ENCODE peak calls at places on chromosomes 5 and 9, in five cellular contexts. H, L, Q, G and B are unnamed samples.

GRCh38 chr9:124259273-124260078 is 1.7 kb downstream of the NEK6 start:
- DNase-seq in L (peak; percentile 77), Q (peak; percentile 86), H (no peak), G (peak; percentile 87), B (peak; percentile 74)

GRCh38 chr5:168941901-168942300 is 359.0 kb downstream of the SLIT3 start:
- DNase-seq in Q (no peak), H (no peak), G (no peak), L (no peak), B (no peak)

GRCh38 chr5:142803428-142804111 is 33.4 kb downstream of the ARHGAP26 start:
- DNase-seq in H (no peak), L (peak; percentile 68), Q (no peak), G (no peak), B (no peak)

GRCh38 chr9:98484218-98484617 is 224.5 kb downstream of the GABBR2 start:
- DNase-seq in G (no peak), Q (no peak), H (no peak), L (no peak), B (no peak)

GRCh38 chr5:59021837-59022514 is 439.1 kb downstream of the RAB3C start:
- DNase-seq in G (no peak), L (no peak), Q (no peak), H (no peak), B (no peak)

GRCh38 chr5:153467546-153467945 is 22.9 kb upstream of the GRIA1 start:
- DNase-seq in H (no peak), G (no peak), Q (no peak), L (no peak), B (no peak)

GRCh38 chr5:102975040-102975439 is 144.9 kb downstream of the GIN1 start:
- DNase-seq in H (no peak), Q (no peak), L (peak; percentile 54), G (no peak), B (no peak)

GRCh38 chr5:102681403-102681983 is 73.6 kb upstream of the PAM start:
- DNase-seq in G (peak; percentile 45), H (no peak), Q (no peak), L (peak; percentile 85), B (no peak)

GRCh38 chr5:15376803-15377202 is 123.2 kb upstream of the FBXL7 start:
- DNase-seq in Q (no peak), L (no peak), H (no peak), G (no peak), B (no peak)

GRCh38 chr5:139394123-139394653 is 716 bp downstream of the PROB1 start:
- DNase-seq in H (peak; percentile 76), G (no peak), Q (no peak), L (peak; percentile 34), B (peak; percentile 92)

GRCh38 chr9:94973491-94973941 is 247.0 kb downstream of the AOPEP start:
- DNase-seq in H (no peak), Q (no peak), G (no peak), L (peak; percentile 71), B (no peak)

GRCh38 chr5:28734396-28734795 is 1696.0 kb upstream of the CDH9 start:
- DNase-seq in H (no peak), G (no peak), Q (no peak), L (no peak), B (no peak)

GRCh38 chr5:138869763-138870500 is 5.2 kb downstream of the LRRTM2 start:
- DNase-seq in Q (no peak), H (no peak), L (no peak), G (no peak), B (no peak)

GRCh38 chr5:148816822-148817221 is 9.6 kb upstream of the ADRB2 start:
- DNase-seq in Q (no peak), L (no peak), G (no peak), H (no peak), B (no peak)

GRCh38 chr9:122742003-122742402 is at the start of gene OR1L6:
- DNase-seq in G (no peak), H (no peak), L (no peak), Q (no peak), B (no peak)

GRCh38 chr5:60340965-60341471 is 358.9 kb downstream of the DEPDC1B start:
- DNase-seq in L (no peak), H (no peak), Q (no peak), G (no peak), B (no peak)

GRCh38 chr5:59066367-59067163 is 483.7 kb downstream of the RAB3C start:
- DNase-seq in G (no peak), Q (no peak), H (no peak), L (no peak), B (no peak)

GRCh38 chr9:116405321-116405720 is 251.7 kb downstream of the PAPPA start:
- DNase-seq in Q (no peak), H (no peak), G (no peak), L (no peak), B (no peak)

GRCh38 chr5:131224387-131225191 is 39.3 kb upstream of the CDC42SE2 start:
- DNase-seq in G (no peak), Q (no peak), H (no peak), L (no peak), B (peak; percentile 76)
- TF ChIP-seq POLR2AphosphoS5 in G (no peak), Q (no peak), H (no peak), L (no peak), B (peak; percentile 39)

GRCh38 chr9:75229605-75230332 is 141.5 kb downstream of the OSTF1 start:
- DNase-seq in G (peak; percentile 97), L (peak; percentile 21), Q (peak; percentile 76), H (no peak), B (no peak)
- TF ChIP-seq POLR2AphosphoS5 in G (peak; percentile 94), L (no peak), Q (no peak), H (peak; percentile 38), B (no peak)

GRCh38 chr5:179612577-179613459 is 10.7 kb downstream of the HNRNPH1 start:
- DNase-seq in L (no peak), G (no peak), H (peak; percentile 35), Q (no peak), B (peak; percentile 32)

GRCh38 chr5:179608131-179608581 is 15.3 kb downstream of the HNRNPH1 start:
- DNase-seq in G (no peak), L (no peak), Q (no peak), H (peak; percentile 71), B (peak; percentile 67)

GRCh38 chr5:179609834-179610108 is 13.7 kb downstream of the HNRNPH1 start:
- DNase-seq in H (no peak), L (no peak), Q (no peak), G (no peak), B (no peak)

GRCh38 chr5:179610903-179611265 is 12.6 kb downstream of the HNRNPH1 start:
- DNase-seq in H (peak; percentile 35), Q (no peak), L (no peak), G (no peak), B (no peak)

GRCh38 chr5:179610109-179610902 is 13.2 kb downstream of the HNRNPH1 start:
- DNase-seq in Q (no peak), H (peak; percentile 74), G (no peak), L (no peak), B (peak; percentile 59)
- TF ChIP-seq POLR2AphosphoS5 in Q (no peak), H (no peak), G (no peak), L (peak; percentile 49), B (peak; percentile 83)

GRCh38 chr9:2015581-2016410 is 649 bp downstream of the SMARCA2 start:
- DNase-seq in Q (peak; percentile 63), G (peak; percentile 29), H (peak; percentile 85), L (peak; percentile 54), B (peak; percentile 93)

GRCh38 chr9:2018162-2018643 is 3.1 kb downstream of the SMARCA2 start:
- DNase-seq in G (no peak), Q (no peak), L (no peak), H (no peak), B (no peak)

GRCh38 chr9:2017209-2017458 is 2.0 kb downstream of the SMARCA2 start:
- DNase-seq in L (peak; percentile 79), Q (no peak), G (no peak), H (no peak), B (no peak)

GRCh38 chr9:2017459-2018161 is 2.5 kb downstream of the SMARCA2 start:
- DNase-seq in H (peak; percentile 89), G (peak; percentile 68), Q (peak; percentile 67), L (peak; percentile 67), B (peak; percentile 98)

DNA sequence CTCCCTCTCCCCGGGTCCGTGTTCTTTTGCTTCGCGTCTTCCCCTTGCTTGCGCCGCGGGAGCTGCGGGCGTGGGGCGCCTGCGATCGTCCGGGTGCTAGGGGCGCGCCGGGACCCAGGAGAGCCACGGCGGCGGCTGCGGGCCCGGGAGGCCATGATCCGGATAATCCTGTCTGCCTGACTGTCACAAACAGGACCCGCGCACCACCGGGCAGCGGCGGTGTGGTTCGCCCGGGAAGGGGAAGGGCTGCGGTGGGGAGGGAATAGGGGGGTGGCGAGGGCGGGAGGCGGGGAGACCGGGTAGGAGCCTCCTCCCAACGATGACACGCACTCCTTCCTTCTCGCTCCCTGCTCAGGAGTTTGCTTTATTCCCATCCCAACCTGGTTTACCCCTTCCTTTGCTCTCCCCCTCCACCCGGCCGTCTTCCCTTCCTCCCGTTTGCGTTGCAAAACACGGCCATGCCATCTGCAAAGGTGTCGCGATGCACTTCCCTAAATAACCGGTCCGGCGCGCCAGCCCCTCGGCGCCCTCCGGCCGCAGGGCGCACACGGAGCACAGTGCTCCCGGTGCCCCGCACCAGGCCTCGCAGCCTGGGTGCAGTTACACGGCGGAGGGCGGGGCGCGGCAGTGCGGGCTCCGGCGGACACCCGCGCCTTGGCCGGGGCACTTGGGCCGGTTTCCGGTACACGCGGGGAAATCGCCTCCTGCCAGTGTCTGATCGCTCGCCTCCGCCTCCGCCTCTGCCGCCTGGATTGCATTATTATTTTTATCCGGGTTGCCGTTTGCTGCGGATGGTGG is 1.5 kb downstream of the SMARCA2 start:
- DNase-seq in Q (peak; percentile 88), H (peak; percentile 92), G (peak; percentile 89), L (peak; percentile 58), B (peak; percentile 93)
- TF ChIP-seq POLR2AphosphoS5 in Q (peak; percentile 78), H (peak; percentile 57), G (peak; percentile 37), L (no peak), B (peak; percentile 86)

GRCh38 chr5:132389453-132390286 is 20.2 kb downstream of the SLC22A5 start:
- DNase-seq in H (no peak), Q (peak; percentile 82), G (no peak), L (peak; percentile 88), B (no peak)
- TF ChIP-seq POLR2AphosphoS5 in H (peak; percentile 53), Q (peak; percentile 59), G (no peak), L (peak; percentile 79), B (no peak)

DNA sequence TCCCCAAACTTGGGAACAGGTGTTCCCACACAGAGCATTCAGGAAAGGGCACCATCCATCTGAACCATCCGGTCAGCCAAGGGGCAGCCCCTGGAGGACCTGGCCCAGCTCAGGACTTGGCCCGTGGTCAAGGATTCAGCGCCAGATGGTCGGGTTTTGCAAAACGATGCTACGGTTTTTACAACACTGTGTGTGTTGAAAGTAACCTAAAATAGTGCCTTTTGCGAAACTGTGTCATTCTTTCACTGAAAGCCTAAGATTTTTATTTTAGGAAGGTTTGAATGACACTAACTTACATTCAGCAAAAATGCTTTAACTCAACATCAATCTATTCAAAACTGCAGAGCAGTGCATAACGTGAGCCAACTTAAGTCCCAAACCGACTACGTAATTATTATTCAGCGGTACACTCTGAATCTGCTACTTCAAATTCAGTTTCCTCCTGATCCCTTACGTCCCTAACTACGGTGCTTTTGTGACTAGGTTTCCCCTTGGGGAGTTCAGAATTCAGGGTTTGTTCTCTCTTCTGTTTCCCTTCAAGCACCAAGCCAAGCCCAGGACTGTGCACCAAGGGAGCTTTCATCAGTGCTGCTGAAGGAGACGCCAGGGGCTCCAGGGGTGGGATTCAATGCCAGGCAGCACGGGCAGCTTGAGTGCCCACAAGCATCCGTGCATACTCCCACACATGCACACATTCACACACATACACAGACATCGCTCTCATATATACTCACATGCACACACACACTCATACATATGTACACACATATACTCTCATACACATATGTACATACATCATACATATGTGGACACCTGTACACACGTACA is 25.8 kb downstream of the LPCAT1 start:
- DNase-seq in L (no peak), Q (no peak), G (no peak), H (no peak), B (no peak)
- TF ChIP-seq POLR2AphosphoS5 in L (no peak), Q (no peak), G (no peak), H (no peak), B (no peak)